ENCODE peak calls at places on chromosomes 11 and 22, in five cellular contexts. I, Y, R, F and P are unnamed samples. For H3K9me3 and H3K27me3, the result is how much of the 10 kb centered on the place peaks cover.

GRCh38 chr11:119107538-119108150 is 500 bp downstream of the C2CD2L start:
- DNase-seq in I (no peak), Y (peak), R (no peak), F (peak), P (no peak)

GRCh38 chr22:19201858-19202798 is 23.6 kb upstream of the SLC25A1 start:
- DNase-seq in I (no peak), Y (no peak), R (no peak), F (no peak), P (no peak)

GRCh38 chr11:69881467-69882269 is 62.5 kb upstream of the FGF3 start:
- DNase-seq in I (no peak), Y (peak), R (no peak), F (peak), P (no peak)

GRCh38 chr22:30159082-30159481 is 78.8 kb downstream of the HORMAD2 start:
- DNase-seq in I (no peak), Y (no peak), R (no peak), F (no peak), P (no peak)

GRCh38 chr11:92224394-92225205 is at the start of gene FAT3:
- DNase-seq in I (peak), Y (peak), R (no peak), F (peak), P (no peak)

GRCh38 chr11:36510567-36511020 is 522 bp upstream of the TRAF6 start:
- DNase-seq in I (no peak), Y (no peak), R (peak), F (no peak), P (no peak)

GRCh38 chr22:20943104-20943933 is 23.7 kb upstream of the AIFM3 start:
- DNase-seq in I (no peak), Y (no peak), R (no peak), F (peak), P (no peak)

GRCh38 chr11:728901-729491 is 18.3 kb upstream of the TALDO1 start:
- DNase-seq in I (no peak), Y (no peak), R (no peak), F (peak), P (no peak)

GRCh38 chr11:114395776-114396175 is 4.5 kb downstream of the C11orf71 start:
- DNase-seq in I (no peak), Y (no peak), R (peak), F (no peak), P (no peak)

GRCh38 chr11:75946531-75947530 is 131.8 kb downstream of the UVRAG start:
- DNase-seq in I (no peak), Y (no peak), R (peak), F (no peak), P (peak)

GRCh38 chr22:29142116-29142515 is 63.6 kb upstream of the EMID1 start:
- DNase-seq in I (no peak), Y (no peak), R (no peak), F (peak), P (no peak)

GRCh38 chr11:122802876-122803275 is 35.4 kb upstream of the CRTAM start:
- DNase-seq in I (no peak), Y (no peak), R (no peak), F (no peak), P (no peak)

GRCh38 chr11:540583-541432 is 3.5 kb downstream of the LRRC56 start:
- DNase-seq in I (no peak), Y (no peak), R (no peak), F (no peak), P (no peak)

GRCh38 chr22:46640293-46640692 is 20.1 kb downstream of the GRAMD4 start:
- DNase-seq in I (no peak), Y (no peak), R (no peak), F (no peak), P (no peak)

GRCh38 chr11:30698425-30698824 is 112.3 kb upstream of the MPPED2 start:
- DNase-seq in I (no peak), Y (no peak), R (no peak), F (no peak), P (no peak)

GRCh38 chr11:44680982-44681597 is 45.7 kb upstream of the TSPAN18 start:
- DNase-seq in I (no peak), Y (no peak), R (peak), F (no peak), P (no peak)

GRCh38 chr11:104057908-104058307 is 21.5 kb downstream of the DDI1 start:
- DNase-seq in I (no peak), Y (no peak), R (no peak), F (no peak), P (no peak)

GRCh38 chr11:117584056-117584830 is 212.8 kb downstream of the DSCAML1 start:
- DNase-seq in I (no peak), Y (no peak), R (no peak), F (no peak), P (no peak)

GRCh38 chr11:97751405-97751804 is 1269.3 kb upstream of the CNTN5 start:
- DNase-seq in I (no peak), Y (no peak), R (no peak), F (peak), P (no peak)
- H3K9me3 ChIP-seq in I (under half), Y (under half), R (under half), F (under half), P (under half)

DNA sequence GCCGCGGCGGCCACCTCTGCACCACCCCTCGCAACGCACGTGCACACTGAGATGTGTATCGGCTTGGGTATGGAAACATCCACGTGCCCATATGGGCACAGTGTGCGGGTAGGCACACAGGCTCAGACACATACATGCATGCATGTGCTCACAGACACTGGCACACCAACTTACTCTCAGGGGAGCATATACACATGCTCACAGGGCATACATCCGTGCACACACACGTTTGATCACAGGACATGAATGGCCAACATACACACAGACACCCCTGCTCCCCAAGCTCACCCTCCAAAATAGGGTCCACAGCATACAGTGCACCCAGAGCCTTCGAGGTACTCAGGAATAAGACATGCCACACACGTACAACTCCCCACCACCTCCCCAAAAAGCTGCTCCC is 52.9 kb downstream of the SLC22A12 start:
- DNase-seq in I (no peak), Y (no peak), R (no peak), F (no peak), P (no peak)
- H3K27me3 ChIP-seq in I (under half), Y (half or more), R (half or more), F (under half), P (under half)

GRCh38 chr22:27671413-27671721 is 130.2 kb downstream of the MN1 start:
- DNase-seq in I (no peak), Y (no peak), R (no peak), F (peak), P (no peak)

GRCh38 chr22:27672721-27673387 is 128.7 kb downstream of the MN1 start:
- DNase-seq in I (no peak), Y (no peak), R (no peak), F (peak), P (no peak)

GRCh38 chr22:27676545-27677188 is 124.9 kb downstream of the MN1 start:
- DNase-seq in I (no peak), Y (no peak), R (no peak), F (no peak), P (no peak)

GRCh38 chr22:27674524-27674923 is 127.0 kb downstream of the MN1 start:
- DNase-seq in I (no peak), Y (no peak), R (no peak), F (no peak), P (no peak)

DNA sequence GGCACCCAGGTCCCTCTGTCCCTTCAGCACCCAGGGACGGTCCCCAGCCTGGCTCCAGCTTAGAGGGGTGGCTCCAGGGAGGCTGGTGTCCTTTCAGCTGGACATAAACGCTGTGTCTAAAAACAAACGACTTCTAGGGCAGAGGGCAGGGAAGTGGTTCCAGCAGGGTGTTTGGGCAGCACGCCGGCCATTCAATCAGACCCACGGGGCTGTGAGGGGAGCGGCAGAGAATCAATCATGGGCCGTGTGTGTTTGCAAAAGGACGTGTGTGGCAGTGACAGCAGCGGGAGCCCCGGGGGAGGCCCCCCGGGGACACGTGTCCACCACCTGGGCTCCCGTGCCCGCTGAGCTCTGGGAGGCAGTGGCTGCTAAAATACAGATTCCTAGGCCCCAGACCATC is 127.7 kb downstream of the MN1 start:
- DNase-seq in I (peak), Y (no peak), R (no peak), F (no peak), P (no peak)
- H3K27ac ChIP-seq in I (peak), Y (no peak), R (no peak), F (no peak), P (no peak)

GRCh38 chr11:70934999-70935768 is 317.2 kb downstream of the SHANK2 start:
- DNase-seq in I (no peak), Y (no peak), R (peak), F (no peak), P (no peak)

GRCh38 chr11:70928854-70929598 is 323.4 kb downstream of the SHANK2 start:
- DNase-seq in I (no peak), Y (no peak), R (no peak), F (no peak), P (no peak)

GRCh38 chr11:70930215-70930614 is 322.2 kb downstream of the SHANK2 start:
- DNase-seq in I (no peak), Y (no peak), R (no peak), F (no peak), P (no peak)

GRCh38 chr11:70931430-70931829 is 320.9 kb downstream of the SHANK2 start:
- DNase-seq in I (no peak), Y (no peak), R (no peak), F (no peak), P (no peak)

GRCh38 chr11:70933986-70934583 is 318.3 kb downstream of the SHANK2 start:
- DNase-seq in I (no peak), Y (no peak), R (no peak), F (no peak), P (no peak)
- H3K9me3 ChIP-seq in I (under half), Y (under half), R (under half), F (under half), P (under half)